ENCODE peak calls at places on chromosomes 12 and 14, in nine cellular contexts. S is HS-5; U is neural crest cell; X is HTR-8/SVneo; V is activated CD8-positive, alpha-beta T cell treated with anti-CD3 and anti-CD28 coated beads for 36 hours; H is GM12892; F is heart left ventricle; C is stimulated activated CD4-positive, alpha-beta T cell treated with anti-CD3 and anti-CD28 coated beads, Interleukin-4, amount 100 ng/mL, for 4 hours; E is lower lobe of right lung. G is an unnamed sample.

GRCh38 chr14:63689132-63689531 is 38.7 kb downstream of the SGPP1 start:
- DNase-seq in S (no peak), U (no peak), X (no peak), V (no peak), H (no peak), F (no peak), C (no peak), E (no peak), G (no peak)

GRCh38 chr14:76765461-76765931 is 4.2 kb downstream of the VASH1 start:
- DNase-seq in S (no peak), U (no peak), X (no peak), V (no peak), H (no peak), F (no peak), C (no peak), E (no peak), G (no peak)

GRCh38 chr12:122895290-122895689 is 634 bp downstream of the VPS37B start:
- DNase-seq in S (no peak), U (no peak), X (no peak), V (no peak), H (no peak), F (no peak), C (no peak), E (no peak), G (no peak)

GRCh38 chr14:24798911-24799310 is 164.9 kb upstream of the GZMB start:
- DNase-seq in S (no peak), U (no peak), X (no peak), V (no peak), H (no peak), F (no peak), C (no peak), E (no peak), G (no peak)

GRCh38 chr14:39083127-39083526 is 19.9 kb downstream of the SEC23A start:
- DNase-seq in S (no peak), U (no peak), X (no peak), V (no peak), H (no peak), F (no peak), C (no peak), E (no peak), G (no peak)

GRCh38 chr12:109736552-109737108 is 23.0 kb downstream of the FAM222A start:
- DNase-seq in S (no peak), U (peak; percentile 71), X (no peak), V (peak; percentile 50), H (no peak), F (peak; percentile 30), C (no peak), E (peak; percentile 43), G (peak; percentile 6)

GRCh38 chr12:39723831-39724230 is 104.2 kb upstream of the ABCD2 start:
- DNase-seq in S (peak; percentile 52), U (no peak), X (no peak), V (peak; percentile 11), H (no peak), F (no peak), C (no peak), E (no peak), G (peak; percentile 45)

GRCh38 chr14:65203574-65203973 is 101.3 kb upstream of the MAX start:
- DNase-seq in S (no peak), U (no peak), X (no peak), V (no peak), H (no peak), F (no peak), C (no peak), E (no peak), G (no peak)

GRCh38 chr14:55512421-55512820 is 67.6 kb upstream of the KTN1 start:
- DNase-seq in S (no peak), U (no peak), X (no peak), V (no peak), H (no peak), F (no peak), C (no peak), E (no peak), G (no peak)

GRCh38 chr14:104140463-104141331 is 2.3 kb downstream of the KIF26A start:
- DNase-seq in S (no peak), U (no peak), X (no peak), V (no peak), H (no peak), F (peak; percentile 15), C (no peak), E (peak; percentile 42), G (no peak)

GRCh38 chr14:76603713-76604112 is 157.6 kb upstream of the VASH1 start:
- DNase-seq in S (no peak), U (no peak), X (no peak), V (no peak), H (no peak), F (peak; percentile 75), C (no peak), E (no peak), G (no peak)

GRCh38 chr12:108764540-108765288 is 33.4 kb upstream of the CORO1C start:
- DNase-seq in S (no peak), U (no peak), X (no peak), V (no peak), H (no peak), F (no peak), C (no peak), E (no peak), G (no peak)

GRCh38 chr12:10501031-10501430 is 4.7 kb upstream of the EIF2S3B start:
- DNase-seq in S (peak; percentile 11), U (no peak), X (peak; percentile 1), V (no peak), H (no peak), F (no peak), C (no peak), E (no peak), G (peak; percentile 12)

G was measured in fibroblast of the conjunctiva.